ENCODE peak calls at places on chromosomes 3 and 15, in four cellular contexts. V, I, D and A are unnamed samples.

GRCh38 chr3:33058780-33059179 is 38.2 kb downstream of the GLB1 start:
- DNase-seq in V (no peak), I (no peak), D (no peak), A (no peak)

GRCh38 chr3:155741081-155741480 is 3.8 kb downstream of the PLCH1 start:
- DNase-seq in V (no peak), I (no peak), D (no peak), A (no peak)

GRCh38 chr3:55723653-55724406 is 236.7 kb upstream of the WNT5A start:
- DNase-seq in V (no peak), I (no peak), D (no peak), A (no peak)

GRCh38 chr3:149657796-149658443 is at the start of gene WWTR1:
- DNase-seq in V (peak), I (peak), D (peak), A (peak)

GRCh38 chr3:31391150-31391549 is 141.6 kb upstream of the STT3B start:
- DNase-seq in V (no peak), I (no peak), D (no peak), A (no peak)

GRCh38 chr3:142724682-142725351 is 983 bp downstream of the TRPC1 start:
- DNase-seq in V (peak), I (peak), D (peak), A (peak)

GRCh38 chr15:59124261-59124660 is 19.3 kb downstream of the CCNB2 start:
- DNase-seq in V (no peak), I (no peak), D (no peak), A (no peak)

GRCh38 chr3:24451461-24452099 is 43.1 kb downstream of the THRB start:
- DNase-seq in V (no peak), I (no peak), D (no peak), A (no peak)

GRCh38 chr3:134955874-134956273 is 160.8 kb downstream of the EPHB1 start:
- DNase-seq in V (no peak), I (no peak), D (no peak), A (no peak)

GRCh38 chr15:58302832-58303231 is 129.0 kb upstream of the LIPC start:
- DNase-seq in V (no peak), I (no peak), D (no peak), A (no peak)

GRCh38 chr3:120498947-120499346 is 48.2 kb upstream of the FSTL1 start:
- DNase-seq in V (no peak), I (no peak), D (peak), A (no peak)

GRCh38 chr3:136135039-136135802 is 60.9 kb downstream of the MSL2 start:
- DNase-seq in V (no peak), I (no peak), D (peak), A (no peak)

GRCh38 chr15:78508272-78508671 is 895 bp downstream of the HYKK start:
- DNase-seq in V (no peak), I (no peak), D (no peak), A (no peak)
- H3K27ac ChIP-seq in V (no peak), I (no peak), D (no peak), A (no peak)

GRCh38 chr15:41957021-41957897 is 15.1 kb downstream of the EHD4 start:
- DNase-seq in V (no peak), I (no peak), D (no peak), A (no peak)

GRCh38 chr15:41965441-41966413 is 6.6 kb downstream of the EHD4 start:
- DNase-seq in V (no peak), I (peak), D (no peak), A (peak)

GRCh38 chr15:41961803-41962202 is 10.6 kb downstream of the EHD4 start:
- DNase-seq in V (no peak), I (no peak), D (no peak), A (no peak)

GRCh38 chr15:41958002-41958420 is 14.3 kb downstream of the EHD4 start:
- DNase-seq in V (no peak), I (peak), D (no peak), A (peak)

DNA sequence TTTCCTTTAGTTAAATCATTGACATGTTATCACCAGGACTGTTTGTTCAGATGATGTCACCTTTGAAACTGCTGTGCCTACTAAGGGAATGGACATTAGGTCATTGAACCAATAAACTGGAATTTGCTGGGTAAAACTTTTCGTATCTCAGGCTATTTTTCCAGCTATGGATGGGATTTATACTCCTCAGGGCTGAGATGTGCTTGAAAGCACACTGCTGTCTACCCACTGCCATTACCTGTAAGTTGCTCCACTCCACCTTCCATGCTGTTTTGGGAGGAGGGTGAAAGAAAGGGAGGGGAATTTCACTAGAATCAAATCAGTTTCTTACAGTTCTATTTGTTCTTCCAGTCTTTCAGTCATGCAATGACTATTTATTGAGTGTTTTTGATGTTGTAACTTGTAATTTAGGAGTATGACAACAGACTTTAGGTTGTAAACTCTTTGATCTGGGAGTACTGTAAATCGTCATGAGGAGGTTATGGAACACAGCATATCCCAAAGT is 11.3 kb downstream of the EHD4 start:
- DNase-seq in V (no peak), I (no peak), D (no peak), A (no peak)
- H3K4me3 ChIP-seq in V (no peak), I (no peak), D (no peak), A (no peak)

GRCh38 chr3:123202451-123202850 is 708 bp downstream of the SEC22A start:
- DNase-seq in V (no peak), I (no peak), D (peak), A (no peak)
- TF ChIP-seq CTCF in V (no peak), I (no peak), D (no peak), A (no peak)

DNA sequence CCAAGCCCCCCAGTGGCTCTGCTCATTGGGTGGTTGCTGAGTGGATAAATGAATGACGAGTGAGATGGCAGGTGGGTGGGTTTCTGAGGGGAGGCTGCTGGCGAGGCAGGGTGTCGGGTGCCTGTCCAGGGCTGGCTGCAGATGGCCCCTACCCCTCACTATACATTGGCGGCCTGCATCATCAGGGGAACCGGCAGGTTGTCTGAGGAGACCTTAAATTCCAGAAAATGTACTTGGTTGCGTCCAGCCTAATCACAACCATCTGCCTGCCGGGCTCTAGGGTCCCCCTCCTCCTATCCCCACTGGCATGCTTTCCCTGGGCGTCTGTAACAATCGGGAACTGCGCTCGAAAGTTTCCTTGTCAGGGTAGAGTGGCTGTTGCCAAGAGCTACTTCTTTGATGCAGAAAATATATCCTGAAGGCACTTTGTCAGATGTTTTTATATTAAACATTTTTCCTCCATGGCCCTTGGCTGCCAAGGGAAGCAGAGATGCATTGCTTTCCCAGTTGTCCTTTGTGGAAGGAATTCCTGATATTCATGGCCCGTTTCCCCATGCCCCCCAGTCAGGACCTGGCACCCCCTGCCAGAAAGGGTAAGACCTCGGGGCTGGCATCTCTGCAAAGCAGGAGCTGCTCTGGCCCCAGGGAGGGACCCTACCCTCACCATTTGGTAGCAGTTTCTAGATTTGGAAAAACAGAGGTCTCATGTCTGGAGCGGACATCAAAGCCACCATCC is 22.9 kb downstream of the SMAD6 start:
- DNase-seq in V (no peak), I (no peak), D (no peak), A (no peak)
- H3K27ac ChIP-seq in V (no peak), I (no peak), D (no peak), A (peak)